ENCODE peak calls at places on chromosomes 2 and 18, in nine cellular contexts. Z is WERI-Rb-1, L is foreskin fibroblast, T is colonic mucosa, X is brain microvascular endothelial cell, V is HCT116, E is thyroid gland, D is GM12865, Y is left ventricle myocardium inferior. N is an unnamed sample.

GRCh38 chr2:172864182-172864581 is 128.5 kb downstream of the RAPGEF4 start:
- DNase-seq in Z (peak; percentile 58), L (no peak), T (peak; percentile 54), X (peak; percentile 36), V (peak; percentile 8), E (peak; percentile 38), D (peak; percentile 68), Y (peak; percentile 44), N (peak; percentile 52)

GRCh38 chr18:77702686-77703085 is 453.0 kb downstream of the GALR1 start:
- DNase-seq in Z (peak; percentile 76), L (no peak), T (no peak), X (peak; percentile 1), V (no peak), E (peak; percentile 5), D (peak; percentile 18), Y (no peak), N (no peak)

GRCh38 chr2:98912221-98912851 is 23.7 kb downstream of the CRACDL start:
- DNase-seq in Z (no peak), L (peak; percentile 88), T (no peak), X (peak; percentile 82), V (peak; percentile 29), E (peak; percentile 90), D (no peak), Y (no peak), N (no peak)

GRCh38 chr18:42807852-42808251 is 307.6 kb downstream of the RIT2 start:
- DNase-seq in Z (no peak), L (no peak), T (no peak), X (no peak), V (no peak), E (no peak), D (no peak), Y (no peak), N (no peak)

GRCh38 chr2:119549236-119549635 is 5.0 kb downstream of the CFAP221 start:
- DNase-seq in Z (no peak), L (peak; percentile 56), T (no peak), X (no peak), V (no peak), E (no peak), D (no peak), Y (no peak), N (no peak)

GRCh38 chr2:217599906-217600305 is 402.9 kb downstream of the TNS1 start:
- DNase-seq in Z (no peak), L (no peak), T (no peak), X (no peak), V (no peak), E (no peak), D (no peak), Y (no peak), N (no peak)

GRCh38 chr2:168047291-168047690 is 200.1 kb downstream of the STK39 start:
- DNase-seq in Z (no peak), L (no peak), T (no peak), X (no peak), V (no peak), E (no peak), D (no peak), Y (no peak), N (no peak)

GRCh38 chr2:30305235-30305634 is 73.9 kb downstream of the LBH start:
- DNase-seq in Z (no peak), L (peak; percentile 10), T (no peak), X (peak; percentile 41), V (no peak), E (no peak), D (no peak), Y (no peak), N (no peak)

GRCh38 chr2:239935789-239936758 is 89.1 kb downstream of the NDUFA10 start:
- DNase-seq in Z (peak; percentile 10), L (no peak), T (no peak), X (no peak), V (no peak), E (peak; percentile 82), D (no peak), Y (peak; percentile 8), N (no peak)

GRCh38 chr2:166539340-166540162 is 45.5 kb upstream of the SCN7A start:
- DNase-seq in Z (peak; percentile 33), L (peak; percentile 49), T (peak; percentile 26), X (peak; percentile 67), V (peak; percentile 51), E (peak; percentile 2), D (peak; percentile 64), Y (no peak), N (peak; percentile 18)

GRCh38 chr2:146244131-146244530 is 1600.7 kb upstream of the ACVR2A start:
- DNase-seq in Z (no peak), L (no peak), T (no peak), X (no peak), V (no peak), E (no peak), D (no peak), Y (no peak), N (no peak)

GRCh38 chr2:28626376-28626775 is 125.3 kb upstream of the PPP1CB start:
- DNase-seq in Z (no peak), L (no peak), T (no peak), X (no peak), V (no peak), E (no peak), D (no peak), Y (no peak), N (no peak)

GRCh38 chr2:36562973-36563532 is 34.9 kb downstream of the FEZ2 start:
- DNase-seq in Z (no peak), L (peak; percentile 63), T (no peak), X (no peak), V (no peak), E (peak; percentile 13), D (no peak), Y (no peak), N (no peak)

GRCh38 chr2:15182275-15182674 is 378.9 kb downstream of the NBAS start:
- DNase-seq in Z (no peak), L (no peak), T (no peak), X (no peak), V (no peak), E (no peak), D (no peak), Y (no peak), N (no peak)

GRCh38 chr2:219897456-219897855 is 270.0 kb downstream of the SLC4A3 start:
- DNase-seq in Z (no peak), L (no peak), T (no peak), X (no peak), V (no peak), E (no peak), D (no peak), Y (no peak), N (no peak)

GRCh38 chr2:128385365-128385764 is 66.7 kb upstream of the HS6ST1 start:
- DNase-seq in Z (no peak), L (no peak), T (no peak), X (no peak), V (no peak), E (no peak), D (no peak), Y (no peak), N (no peak)

DNA sequence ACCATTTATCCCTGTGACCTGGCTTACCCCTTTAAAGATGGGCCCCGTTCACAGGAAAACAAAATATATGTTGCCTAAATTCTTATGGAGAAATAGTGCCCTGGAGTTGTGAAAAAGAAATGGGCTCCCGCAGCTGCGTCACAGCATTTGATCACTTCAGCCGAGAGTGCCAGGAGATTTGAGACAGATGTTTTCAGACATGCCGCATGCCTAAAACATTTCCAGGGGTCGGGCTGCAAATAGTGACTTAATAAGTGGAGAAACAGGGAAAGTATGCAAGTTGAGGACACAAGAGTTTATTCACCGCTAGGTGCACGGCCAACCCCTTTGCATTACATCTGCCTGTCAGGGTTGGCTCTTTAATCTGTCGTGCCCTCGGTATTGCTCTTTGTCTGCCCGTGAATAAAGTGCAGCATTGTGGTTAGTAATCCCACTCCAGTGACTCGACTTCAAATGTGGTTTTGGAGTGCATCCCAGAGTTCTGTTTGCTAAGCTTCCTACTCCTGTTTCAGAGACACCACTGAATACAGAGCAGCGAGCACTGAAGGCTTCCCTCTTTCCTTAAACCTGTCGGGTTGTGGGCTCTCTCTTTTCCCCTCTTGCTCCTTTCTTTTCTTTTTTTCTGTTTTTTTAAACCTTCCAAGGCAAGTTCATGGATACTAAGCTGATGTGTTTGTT is 187.5 kb downstream of the LTBP1 start:
- DNase-seq in Z (no peak), L (peak; percentile 98), T (peak; percentile 28), X (peak; percentile 96), V (peak; percentile 59), E (no peak), D (no peak), Y (peak; percentile 51), N (no peak)
- TF ChIP-seq CTCF in Z (no peak), L (no peak), T (no peak), X (peak; percentile 65), V (no peak), E (no peak), D (no peak), Y (no peak), N (no peak)

DNA sequence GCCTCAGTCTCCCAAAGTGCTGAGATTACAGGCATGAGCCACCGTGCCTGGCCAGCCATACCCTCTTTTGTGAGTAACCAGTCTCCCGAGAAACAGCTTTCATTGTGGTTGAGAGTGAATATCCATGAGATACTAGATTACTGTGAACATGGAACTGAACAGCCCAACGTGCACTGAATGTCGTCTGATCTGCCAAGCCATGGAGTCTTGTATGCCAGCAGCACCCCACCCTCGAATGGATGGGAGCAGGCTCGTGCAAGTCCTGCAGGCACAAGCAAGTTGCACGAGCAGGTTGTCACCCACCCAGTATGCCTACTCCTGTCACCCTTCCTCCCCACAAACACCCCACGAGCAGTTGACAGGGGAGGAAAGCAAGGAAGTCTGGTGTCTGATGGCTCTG is 36.5 kb upstream of the TFCP2L1 start:
- DNase-seq in Z (no peak), L (no peak), T (no peak), X (no peak), V (no peak), E (no peak), D (no peak), Y (no peak), N (no peak)
- TF ChIP-seq CTCF in Z (no peak), L (no peak), T (no peak), X (no peak), V (no peak), E (no peak), D (no peak), Y (no peak), N (no peak)

DNA sequence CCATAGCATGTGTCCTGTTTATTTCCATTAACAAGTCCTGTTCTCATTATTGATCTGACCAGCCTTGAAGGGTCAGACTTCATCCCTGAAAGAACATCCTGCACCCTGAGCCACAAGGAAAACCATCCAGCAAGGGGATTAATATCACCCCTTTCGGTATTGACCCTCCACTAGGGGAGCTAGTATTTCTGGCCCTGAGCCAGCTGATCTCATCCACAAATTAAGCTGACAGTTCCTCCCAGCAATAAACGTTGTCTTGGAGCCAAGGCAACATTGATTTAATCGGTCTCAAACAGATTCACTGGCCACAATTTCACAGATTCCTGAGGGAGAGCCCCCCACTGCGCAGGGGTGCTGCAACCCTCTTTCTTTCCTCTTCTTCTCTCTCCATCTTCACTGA is 353.1 kb upstream of the FANCL start:
- DNase-seq in Z (peak; percentile 48), L (no peak), T (no peak), X (peak; percentile 4), V (peak; percentile 28), E (no peak), D (peak; percentile 3), Y (no peak), N (no peak)
- TF ChIP-seq CTCF in Z (peak; percentile 50), L (no peak), T (no peak), X (peak; percentile 45), V (peak; percentile 65), E (no peak), D (peak; percentile 25), Y (no peak), N (no peak)

DNA sequence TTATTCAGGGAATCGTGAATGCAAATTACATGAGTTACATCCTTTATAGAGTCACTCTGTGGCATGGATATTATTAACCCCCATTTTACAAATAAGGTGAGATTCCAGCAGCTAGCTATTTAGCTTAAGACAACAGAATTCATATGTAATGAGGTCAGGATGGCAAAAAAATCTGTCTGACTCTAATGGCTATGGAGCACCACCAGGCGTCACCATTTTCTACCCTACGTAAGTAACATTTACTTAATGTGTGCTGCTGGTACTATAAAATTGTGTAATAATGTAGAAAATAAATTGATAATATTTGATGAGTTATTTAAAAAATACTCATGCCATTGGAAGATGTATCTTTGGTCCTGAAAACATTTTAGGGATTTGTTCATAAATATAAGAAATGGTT is 2040.1 kb upstream of the LRRTM1 start:
- DNase-seq in Z (no peak), L (no peak), T (no peak), X (no peak), V (no peak), E (no peak), D (no peak), Y (no peak), N (no peak)
- TF ChIP-seq CTCF in Z (no peak), L (no peak), T (no peak), X (no peak), V (no peak), E (no peak), D (no peak), Y (peak; percentile 25), N (no peak)

N was measured in GM10248.